ENCODE peak calls at places on chromosomes 16 and 17, in nine cellular contexts. E, H, O, C, Y, L, F, U and N are unnamed samples.

GRCh38 chr16:27313422-27314160 is at the start of gene IL4R:
- DNase-seq in E (peak), H (peak), O (peak), C (peak), Y (peak), L (peak), F (peak), U (peak), N (peak)

GRCh38 chr17:38449364-38449763 is 21.1 kb downstream of the ARHGAP23 start:
- DNase-seq in E (no peak), H (no peak), O (peak), C (no peak), Y (peak), L (no peak), F (no peak), U (peak), N (peak)

GRCh38 chr16:66199189-66199588 is 167.3 kb upstream of the CDH5 start:
- DNase-seq in E (no peak), H (no peak), O (no peak), C (peak), Y (peak), L (peak), F (no peak), U (no peak), N (no peak)

GRCh38 chr16:85173981-85174751 is 61.9 kb upstream of the CIBAR2 start:
- DNase-seq in E (no peak), H (no peak), O (no peak), C (peak), Y (peak), L (peak), F (no peak), U (peak), N (peak)

GRCh38 chr16:13181432-13181831 is 280.0 kb downstream of the SHISA9 start:
- DNase-seq in E (no peak), H (no peak), O (no peak), C (no peak), Y (no peak), L (no peak), F (no peak), U (no peak), N (no peak)

GRCh38 chr16:57091990-57092785 is at the start of gene CPNE2:
- DNase-seq in E (peak), H (no peak), O (peak), C (peak), Y (peak), L (peak), F (peak), U (peak), N (peak)

GRCh38 chr17:54177606-54178308 is 355.0 kb downstream of the KIF2B start:
- DNase-seq in E (no peak), H (no peak), O (no peak), C (no peak), Y (no peak), L (no peak), F (no peak), U (peak), N (no peak)

GRCh38 chr16:51820176-51820575 is 669.1 kb upstream of the SALL1 start:
- DNase-seq in E (no peak), H (no peak), O (no peak), C (no peak), Y (peak), L (no peak), F (no peak), U (no peak), N (no peak)

GRCh38 chr16:1175566-1176279 is 22.8 kb downstream of the CACNA1H start:
- DNase-seq in E (no peak), H (no peak), O (no peak), C (no peak), Y (peak), L (peak), F (no peak), U (no peak), N (no peak)

GRCh38 chr17:6065351-6065750 is 4.8 kb upstream of the WSCD1 start:
- DNase-seq in E (no peak), H (no peak), O (no peak), C (no peak), Y (no peak), L (no peak), F (no peak), U (no peak), N (no peak)

GRCh38 chr16:75462804-75463203 is 1.7 kb downstream of the TMEM170A start:
- DNase-seq in E (no peak), H (no peak), O (no peak), C (no peak), Y (peak), L (no peak), F (no peak), U (peak), N (no peak)

GRCh38 chr17:327971-328370 is 24.6 kb downstream of the RPH3AL start:
- DNase-seq in E (no peak), H (no peak), O (no peak), C (no peak), Y (no peak), L (no peak), F (no peak), U (no peak), N (no peak)

GRCh38 chr16:82344157-82344556 is 174.1 kb upstream of the MPHOSPH6 start:
- DNase-seq in E (no peak), H (no peak), O (peak), C (no peak), Y (peak), L (peak), F (no peak), U (peak), N (peak)

GRCh38 chr17:1491406-1492248 is 859 bp downstream of the MYO1C start:
- DNase-seq in E (peak), H (no peak), O (no peak), C (no peak), Y (peak), L (peak), F (peak), U (peak), N (peak)

DNA sequence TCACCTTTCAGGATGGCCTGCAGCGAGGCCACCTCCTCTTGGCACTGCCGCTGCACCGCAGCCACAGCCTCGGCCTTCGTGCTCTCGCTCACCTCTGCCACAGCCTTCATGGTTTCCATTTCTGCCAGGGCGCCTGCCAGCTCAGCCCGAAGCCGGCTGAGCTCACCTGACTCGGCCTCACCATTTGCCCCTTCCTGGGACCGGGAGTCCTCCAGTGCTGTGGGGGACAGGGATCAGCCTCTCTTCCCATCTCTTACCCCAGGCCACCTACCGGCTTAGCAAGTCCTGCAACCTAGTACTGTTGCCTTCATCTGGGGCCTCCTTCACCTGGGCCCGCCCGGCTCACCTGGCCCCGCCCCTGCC is 658 bp downstream of the RABEP2 start:
- DNase-seq in E (no peak), H (no peak), O (no peak), C (no peak), Y (no peak), L (no peak), F (no peak), U (no peak), N (no peak)
- TF ChIP-seq CTCF in E (no peak), H (no peak), O (peak), C (no peak), Y (no peak), L (no peak), F (no peak), U (peak), N (no peak)

GRCh38 chr17:55825213-55825612 is 74.4 kb downstream of the PCTP start:
- DNase-seq in E (no peak), H (no peak), O (no peak), C (no peak), Y (no peak), L (peak), F (no peak), U (peak), N (no peak)
- TF ChIP-seq CTCF in E (peak), H (peak), O (peak), C (no peak), Y (peak), L (peak), F (no peak), U (peak), N (no peak)

GRCh38 chr17:29103341-29103740 is 60.4 kb downstream of the PIPOX start:
- DNase-seq in E (no peak), H (no peak), O (no peak), C (no peak), Y (no peak), L (no peak), F (no peak), U (no peak), N (no peak)
- TF ChIP-seq CTCF in E (no peak), H (no peak), O (no peak), C (no peak), Y (no peak), L (no peak), F (no peak), U (no peak), N (no peak)

GRCh38 chr17:45316271-45317112 is at the start of gene MAP3K14:
- DNase-seq in E (peak), H (no peak), O (peak), C (peak), Y (peak), L (peak), F (peak), U (peak), N (peak)

GRCh38 chr17:45315583-45316270 is 1.1 kb downstream of the MAP3K14 start:
- DNase-seq in E (no peak), H (no peak), O (no peak), C (no peak), Y (no peak), L (no peak), F (no peak), U (peak), N (no peak)

GRCh38 chr17:45319239-45319703 is 2.5 kb upstream of the MAP3K14 start:
- DNase-seq in E (no peak), H (peak), O (no peak), C (peak), Y (peak), L (peak), F (no peak), U (peak), N (no peak)

GRCh38 chr17:45318561-45319230 is 1.9 kb upstream of the MAP3K14 start:
- DNase-seq in E (no peak), H (no peak), O (no peak), C (no peak), Y (no peak), L (no peak), F (no peak), U (peak), N (no peak)

DNA sequence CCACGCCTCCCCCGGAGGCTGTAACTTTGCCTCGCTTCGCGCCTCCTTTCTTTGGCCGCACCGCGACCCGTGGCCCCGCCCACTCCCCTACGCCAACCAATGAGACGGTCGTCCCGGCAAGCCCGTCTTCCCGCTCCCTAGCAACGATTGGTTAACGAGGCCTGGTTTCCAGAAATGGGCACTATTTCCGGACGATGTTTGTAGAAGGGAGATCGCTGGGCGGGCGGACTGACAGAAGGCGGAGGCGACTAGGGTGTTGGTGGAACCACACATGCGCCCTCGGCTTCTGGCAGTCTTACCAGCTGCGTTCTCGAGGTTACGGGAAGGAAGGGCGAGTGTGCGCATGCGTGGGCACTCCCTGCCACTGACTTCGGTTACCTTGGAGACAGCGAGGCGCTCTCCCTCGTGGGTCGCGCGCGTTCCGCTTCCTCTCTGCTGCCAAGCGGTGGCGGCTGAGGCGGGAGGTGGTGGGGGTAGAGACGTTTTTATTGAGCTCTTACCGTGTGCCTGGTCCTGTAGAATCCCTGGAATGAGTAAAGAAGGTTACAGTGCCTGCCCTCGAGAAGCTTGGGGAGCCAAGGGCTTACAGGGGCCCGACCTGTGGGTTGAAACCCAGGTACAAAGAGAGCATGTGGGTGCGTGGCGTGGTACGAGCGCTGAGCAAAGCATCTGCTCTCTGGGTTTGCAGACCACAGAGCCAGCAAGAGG is 447 bp upstream of the MAP3K14 start:
- DNase-seq in E (peak), H (peak), O (peak), C (peak), Y (peak), L (peak), F (peak), U (peak), N (peak)
- TF ChIP-seq CTCF in E (no peak), H (no peak), O (no peak), C (no peak), Y (no peak), L (no peak), F (no peak), U (no peak), N (no peak)

DNA sequence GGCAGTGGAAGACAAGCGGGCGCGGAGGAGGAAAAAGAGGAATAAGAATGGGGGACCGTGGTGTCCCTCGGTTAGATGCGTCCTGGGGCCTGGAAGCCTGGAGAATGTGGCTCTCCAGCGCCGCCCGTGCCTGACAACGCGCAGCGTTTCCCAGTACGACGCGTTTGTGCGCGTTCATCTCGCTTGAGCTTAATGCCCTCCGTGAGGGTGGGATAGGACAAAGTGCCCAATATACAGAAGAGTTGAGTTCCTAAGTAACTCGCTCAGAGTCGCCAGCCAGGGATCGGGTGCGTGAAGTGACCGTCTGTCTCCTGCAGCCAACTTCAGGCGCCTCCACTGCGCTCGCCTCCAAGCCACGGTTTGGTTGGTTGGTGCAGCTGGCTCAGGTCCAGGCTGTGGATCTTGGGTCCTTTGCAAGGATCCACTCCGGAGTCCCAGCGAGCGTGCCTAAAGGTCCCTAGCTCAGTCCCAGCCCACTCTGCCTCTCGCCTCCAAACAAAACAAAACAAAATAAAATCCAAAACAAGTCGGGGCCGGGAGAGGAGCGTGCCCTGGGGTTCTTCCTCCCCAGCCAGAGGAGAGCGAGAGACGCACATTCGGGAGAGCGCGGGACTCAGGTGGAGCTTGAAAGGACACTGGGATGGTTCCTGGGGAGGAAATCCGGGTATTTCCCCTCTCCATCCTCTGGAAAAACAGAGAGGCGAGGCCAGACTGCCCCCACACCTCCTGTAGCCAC is 951 bp downstream of the GALR2 start:
- DNase-seq in E (no peak), H (no peak), O (peak), C (no peak), Y (peak), L (no peak), F (peak), U (peak), N (peak)
- TF ChIP-seq CTCF in E (no peak), H (peak), O (peak), C (no peak), Y (no peak), L (peak), F (no peak), U (peak), N (peak)

DNA sequence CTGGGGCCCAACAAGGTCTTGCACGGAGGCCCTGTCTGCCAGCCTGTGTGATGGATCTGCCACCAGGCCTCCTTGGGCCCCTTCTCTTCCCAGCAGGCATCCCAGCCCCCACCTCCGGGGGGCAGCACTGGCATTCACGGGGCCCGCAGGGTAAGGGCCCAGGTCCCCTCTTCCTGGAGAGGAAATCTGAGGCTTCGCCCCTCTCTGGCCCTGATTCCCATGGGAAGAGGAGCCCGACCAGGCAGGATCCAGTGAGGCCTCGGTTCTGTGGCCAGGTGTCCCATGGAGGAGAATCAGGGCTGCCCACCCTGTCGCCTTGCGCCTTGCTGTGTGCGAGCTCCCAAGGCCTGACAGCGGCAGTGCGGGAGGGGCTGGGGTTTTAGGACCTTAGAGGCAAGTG is 48.4 kb downstream of the PDPK1 start:
- DNase-seq in E (peak), H (no peak), O (peak), C (no peak), Y (no peak), L (no peak), F (no peak), U (no peak), N (no peak)
- TF ChIP-seq CTCF in E (peak), H (peak), O (peak), C (peak), Y (peak), L (peak), F (no peak), U (peak), N (peak)

DNA sequence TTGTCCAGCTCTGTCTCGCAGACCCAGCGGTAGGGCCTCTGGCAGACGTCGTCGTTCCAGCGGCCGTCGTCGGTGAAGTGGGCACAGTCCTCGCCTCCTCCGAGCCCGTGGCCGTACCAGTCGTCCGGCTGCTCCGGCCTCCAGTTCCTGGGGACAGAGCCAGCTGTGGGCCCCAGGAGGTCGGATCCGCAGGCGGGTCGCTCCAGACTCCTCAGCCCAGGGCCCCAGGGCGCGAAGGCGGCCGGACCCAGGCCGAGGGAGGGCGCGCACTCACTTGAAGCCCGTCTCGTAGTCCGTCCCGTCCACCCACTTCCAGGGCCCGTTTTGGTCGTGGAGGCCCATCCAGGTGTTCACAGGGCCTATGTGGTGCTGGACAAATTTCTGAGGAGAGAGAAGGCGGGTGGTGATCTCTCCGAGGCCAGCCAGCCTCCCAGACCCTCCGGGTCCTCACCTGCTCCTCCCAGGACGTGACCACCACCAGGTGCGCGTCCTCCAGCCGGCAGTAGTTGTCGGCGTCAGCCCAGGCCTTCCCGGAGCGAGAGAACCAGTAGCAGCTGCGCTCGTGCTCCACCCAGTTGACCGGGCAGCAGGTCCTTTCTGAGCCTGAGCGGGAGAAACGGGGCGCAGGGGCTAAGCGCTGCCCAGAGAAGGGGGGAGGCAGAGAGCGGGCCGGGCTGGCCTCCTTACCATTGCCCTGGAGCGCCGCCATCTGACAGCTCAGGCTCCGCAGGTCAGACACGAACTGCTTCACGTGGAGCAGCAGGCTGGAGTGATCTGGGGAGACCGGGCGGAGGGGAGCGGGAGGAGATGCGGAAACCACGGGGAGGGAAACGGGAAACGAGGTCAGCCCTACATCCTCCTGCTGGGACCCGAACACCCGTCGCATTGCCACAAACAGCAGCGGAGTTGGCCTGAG is 5.2 kb downstream of the ASGR1 start:
- DNase-seq in E (peak), H (no peak), O (peak), C (peak), Y (no peak), L (peak), F (peak), U (peak), N (peak)
- TF ChIP-seq CTCF in E (no peak), H (peak), O (peak), C (no peak), Y (no peak), L (peak), F (no peak), U (peak), N (no peak)